ENCODE peak calls at places on chromosomes 6 and 20, in five cellular contexts. One of them, this sample, is unnamed. For H3K36me3 and H3K4me1, the result is how much of the 10 kb centered on the place peaks cover.

GRCh38 chr6:111237757-111238260 is 150.5 kb downstream of the SLC16A10 start:
- DNase-seq in pancreas: no peak
- DNase-seq in heart right ventricle: no peak
- DNase-seq in GM23338: no peak
- DNase-seq in left lung: no peak
- DNase-seq in this sample: no peak

GRCh38 chr6:4608361-4609115 is 167.7 kb upstream of the CDYL start:
- DNase-seq in pancreas: no peak
- DNase-seq in heart right ventricle: no peak
- DNase-seq in GM23338: no peak
- DNase-seq in left lung: no peak
- DNase-seq in this sample: no peak

GRCh38 chr20:2746636-2747265 is 53.7 kb downstream of the CPXM1 start:
- DNase-seq in pancreas: no peak
- DNase-seq in heart right ventricle: no peak
- DNase-seq in GM23338: no peak
- DNase-seq in left lung: no peak
- DNase-seq in this sample: no peak

GRCh38 chr6:37759221-37760154 is 60.0 kb upstream of the ZFAND3 start:
- DNase-seq in pancreas: no peak
- DNase-seq in heart right ventricle: no peak
- DNase-seq in GM23338: no peak
- DNase-seq in left lung: no peak
- DNase-seq in this sample: no peak

GRCh38 chr20:57881466-57882405 is 171.9 kb upstream of the PMEPA1 start:
- DNase-seq in pancreas: no peak
- DNase-seq in heart right ventricle: no peak
- DNase-seq in GM23338: no peak
- DNase-seq in left lung: no peak
- DNase-seq in this sample: no peak

GRCh38 chr20:35796556-35796955 is 24.7 kb downstream of the PHF20 start:
- DNase-seq in pancreas: no peak
- DNase-seq in heart right ventricle: no peak
- DNase-seq in GM23338: no peak
- DNase-seq in left lung: no peak
- DNase-seq in this sample: peak

GRCh38 chr20:52438326-52438963 is 246.9 kb upstream of the ZFP64 start:
- DNase-seq in pancreas: no peak
- DNase-seq in heart right ventricle: no peak
- DNase-seq in GM23338: peak
- DNase-seq in left lung: no peak
- DNase-seq in this sample: peak

GRCh38 chr6:164612731-164613130 is 696.7 kb downstream of the C6orf118 start:
- DNase-seq in pancreas: no peak
- DNase-seq in heart right ventricle: no peak
- DNase-seq in GM23338: no peak
- DNase-seq in left lung: no peak
- DNase-seq in this sample: no peak

GRCh38 chr20:44799691-44800090 is 10.7 kb downstream of the RIMS4 start:
- DNase-seq in pancreas: no peak
- DNase-seq in heart right ventricle: no peak
- DNase-seq in GM23338: no peak
- DNase-seq in left lung: no peak
- DNase-seq in this sample: no peak

GRCh38 chr20:46013826-46014516 is 5.3 kb downstream of the MMP9 start:
- DNase-seq in pancreas: peak
- DNase-seq in heart right ventricle: no peak
- DNase-seq in GM23338: peak
- DNase-seq in left lung: no peak
- DNase-seq in this sample: peak

GRCh38 chr20:45419188-45420091 is 3.5 kb downstream of the PIGT start:
- DNase-seq in pancreas: peak
- DNase-seq in heart right ventricle: peak
- DNase-seq in GM23338: no peak
- DNase-seq in left lung: peak
- DNase-seq in this sample: no peak

GRCh38 chr6:108606130-108606797 is 45.5 kb downstream of the FOXO3 start:
- DNase-seq in pancreas: no peak
- DNase-seq in heart right ventricle: no peak
- DNase-seq in GM23338: no peak
- DNase-seq in left lung: no peak
- DNase-seq in this sample: no peak

GRCh38 chr20:1509237-1509636 is 18.0 kb upstream of the SIRPB2 start:
- DNase-seq in pancreas: no peak
- DNase-seq in heart right ventricle: no peak
- DNase-seq in GM23338: peak
- DNase-seq in left lung: no peak
- DNase-seq in this sample: peak

GRCh38 chr20:62935204-62935967 is 2.6 kb upstream of the GID8 start:
- DNase-seq in pancreas: no peak
- DNase-seq in heart right ventricle: no peak
- DNase-seq in GM23338: no peak
- DNase-seq in left lung: no peak
- DNase-seq in this sample: no peak

GRCh38 chr20:34872604-34873224 is at the start of gene GGT7:
- DNase-seq in pancreas: peak
- DNase-seq in heart right ventricle: peak
- DNase-seq in GM23338: peak
- DNase-seq in left lung: peak
- DNase-seq in this sample: peak

GRCh38 chr6:100366419-100366818 is 98.3 kb downstream of the SIM1 start:
- DNase-seq in pancreas: no peak
- DNase-seq in heart right ventricle: no peak
- DNase-seq in GM23338: no peak
- DNase-seq in left lung: no peak
- DNase-seq in this sample: no peak

GRCh38 chr6:31525932-31526591 is 2.7 kb upstream of the MCCD1 start:
- DNase-seq in pancreas: no peak
- DNase-seq in heart right ventricle: no peak
- DNase-seq in GM23338: no peak
- DNase-seq in left lung: no peak
- DNase-seq in this sample: no peak

GRCh38 chr6:112269165-112269564 is 14.8 kb upstream of the LAMA4 start:
- DNase-seq in pancreas: no peak
- DNase-seq in heart right ventricle: peak
- DNase-seq in GM23338: peak
- DNase-seq in left lung: no peak
- DNase-seq in this sample: no peak

GRCh38 chr6:41051873-41052272 is 1.1 kb upstream of the APOBEC2 start:
- DNase-seq in pancreas: no peak
- DNase-seq in heart right ventricle: no peak
- DNase-seq in GM23338: no peak
- DNase-seq in left lung: no peak
- DNase-seq in this sample: peak

GRCh38 chr6:96631248-96631647 is 68.3 kb downstream of the FHL5 start:
- DNase-seq in pancreas: no peak
- DNase-seq in heart right ventricle: no peak
- DNase-seq in GM23338: no peak
- DNase-seq in left lung: no peak
- DNase-seq in this sample: no peak

GRCh38 chr6:19052219-19052618 is 665.1 kb downstream of the RNF144B start:
- DNase-seq in pancreas: no peak
- DNase-seq in heart right ventricle: no peak
- DNase-seq in GM23338: no peak
- DNase-seq in left lung: no peak
- DNase-seq in this sample: no peak

DNA sequence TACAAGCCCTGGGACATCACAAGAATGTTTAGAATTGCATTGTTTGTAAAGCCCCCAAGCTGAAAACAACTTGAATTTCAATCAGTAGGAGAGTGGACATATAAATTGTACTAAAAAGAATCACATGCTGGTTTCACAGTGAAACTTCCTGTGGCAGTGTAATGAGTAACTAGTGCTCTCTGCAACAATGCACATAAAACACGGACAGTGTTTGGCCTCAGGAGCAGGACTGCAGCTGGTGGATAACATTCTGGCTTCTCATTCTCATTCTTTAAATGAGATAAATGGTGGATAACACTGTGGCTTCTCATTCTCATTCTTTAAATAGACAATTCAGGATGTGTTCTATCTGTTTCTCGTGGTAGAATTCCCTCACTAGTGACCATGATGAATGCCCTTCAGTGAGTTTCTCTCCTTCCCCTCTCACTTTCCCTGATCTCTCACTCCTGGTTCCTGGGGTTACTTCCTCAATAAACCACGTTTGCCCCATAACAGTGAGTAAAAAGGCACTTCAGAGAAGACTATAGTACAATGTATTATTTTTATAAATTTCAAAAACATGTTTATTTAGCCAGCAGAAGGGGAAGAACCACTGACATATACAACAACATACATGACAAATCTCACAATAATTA is 59.9 kb downstream of the SLC22A2 start:
- DNase-seq in pancreas: no peak
- DNase-seq in heart right ventricle: no peak
- DNase-seq in GM23338: no peak
- DNase-seq in left lung: no peak
- DNase-seq in this sample: no peak
- H3K36me3 ChIP-seq in pancreas: under half
- H3K36me3 ChIP-seq in heart right ventricle: under half
- H3K36me3 ChIP-seq in GM23338: under half
- H3K36me3 ChIP-seq in left lung: under half
- H3K36me3 ChIP-seq in this sample: under half

GRCh38 chr6:161255518-161255917 is 18.3 kb downstream of the AGPAT4 start:
- DNase-seq in pancreas: no peak
- DNase-seq in heart right ventricle: no peak
- DNase-seq in GM23338: no peak
- DNase-seq in left lung: no peak
- DNase-seq in this sample: no peak

GRCh38 chr6:161256390-161256789 is 17.5 kb downstream of the AGPAT4 start:
- DNase-seq in pancreas: no peak
- DNase-seq in heart right ventricle: no peak
- DNase-seq in GM23338: no peak
- DNase-seq in left lung: no peak
- DNase-seq in this sample: no peak

GRCh38 chr6:161251345-161251744 is 22.5 kb downstream of the AGPAT4 start:
- DNase-seq in pancreas: no peak
- DNase-seq in heart right ventricle: no peak
- DNase-seq in GM23338: no peak
- DNase-seq in left lung: no peak
- DNase-seq in this sample: no peak

GRCh38 chr6:161254754-161255253 is 19.1 kb downstream of the AGPAT4 start:
- DNase-seq in pancreas: no peak
- DNase-seq in heart right ventricle: no peak
- DNase-seq in GM23338: no peak
- DNase-seq in left lung: no peak
- DNase-seq in this sample: no peak

DNA sequence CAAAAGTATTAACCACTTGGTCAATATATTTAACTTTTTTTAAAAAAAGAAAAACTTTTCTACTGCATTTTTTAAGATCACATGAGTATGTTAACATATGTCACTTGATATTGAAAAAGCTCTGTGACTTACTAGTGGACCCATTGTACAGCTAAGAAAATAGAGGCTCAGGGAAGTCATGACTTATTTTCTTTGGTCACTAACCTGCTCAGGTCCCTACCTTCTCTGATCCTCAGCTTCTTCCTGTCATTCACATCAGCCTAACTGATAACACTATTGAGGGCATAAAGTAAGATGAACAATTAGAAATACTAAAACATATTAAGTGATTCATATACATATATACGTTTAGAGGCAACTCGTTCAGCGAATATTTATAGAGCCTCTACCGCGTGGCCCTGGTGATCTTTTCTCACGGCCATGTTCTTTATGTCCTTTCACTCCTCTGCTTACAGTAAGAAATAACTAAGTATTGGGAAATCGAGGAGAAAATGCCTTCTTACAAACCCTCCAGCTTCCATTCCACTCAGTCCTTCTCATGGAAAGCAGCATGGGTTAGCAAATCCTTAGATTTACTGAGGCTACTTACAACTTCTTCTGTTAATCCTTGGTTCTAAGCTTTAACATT is 19.6 kb downstream of the AGPAT4 start:
- DNase-seq in pancreas: no peak
- DNase-seq in heart right ventricle: no peak
- DNase-seq in GM23338: no peak
- DNase-seq in left lung: no peak
- DNase-seq in this sample: no peak
- H3K4me1 ChIP-seq in pancreas: under half
- H3K4me1 ChIP-seq in heart right ventricle: under half
- H3K4me1 ChIP-seq in GM23338: under half
- H3K4me1 ChIP-seq in left lung: under half
- H3K4me1 ChIP-seq in this sample: under half

GRCh38 chr6:11065436-11066202 is 21.5 kb upstream of the ELOVL2 start:
- DNase-seq in pancreas: no peak
- DNase-seq in heart right ventricle: no peak
- DNase-seq in GM23338: peak
- DNase-seq in left lung: no peak
- DNase-seq in this sample: no peak

GRCh38 chr6:11062715-11063114 is 18.6 kb upstream of the ELOVL2 start:
- DNase-seq in pancreas: no peak
- DNase-seq in heart right ventricle: no peak
- DNase-seq in GM23338: no peak
- DNase-seq in left lung: no peak
- DNase-seq in this sample: no peak

GRCh38 chr6:11064836-11065235 is 20.7 kb upstream of the ELOVL2 start:
- DNase-seq in pancreas: no peak
- DNase-seq in heart right ventricle: no peak
- DNase-seq in GM23338: no peak
- DNase-seq in left lung: no peak
- DNase-seq in this sample: no peak

GRCh38 chr6:11058406-11058805 is 14.3 kb upstream of the ELOVL2 start:
- DNase-seq in pancreas: no peak
- DNase-seq in heart right ventricle: no peak
- DNase-seq in GM23338: no peak
- DNase-seq in left lung: no peak
- DNase-seq in this sample: no peak

DNA sequence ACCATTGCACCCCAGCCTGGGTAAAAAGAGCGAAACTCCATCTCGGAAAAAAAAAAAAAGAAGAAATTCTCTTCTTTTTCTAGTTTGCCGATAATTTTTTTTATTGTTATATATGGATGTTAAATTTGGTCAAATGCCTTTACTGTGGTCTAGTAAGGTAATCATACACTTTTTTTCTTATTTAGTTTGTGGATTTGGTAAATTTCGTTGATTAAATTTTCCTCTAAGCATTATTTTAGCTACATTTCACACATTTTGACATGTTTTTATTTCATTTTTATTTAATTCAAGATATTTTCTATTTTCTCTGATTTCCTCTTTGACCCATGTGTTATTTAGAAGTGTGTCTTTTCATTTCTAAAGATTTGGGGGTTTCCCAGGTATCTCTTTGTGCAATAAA is 18.0 kb upstream of the ELOVL2 start:
- DNase-seq in pancreas: no peak
- DNase-seq in heart right ventricle: no peak
- DNase-seq in GM23338: no peak
- DNase-seq in left lung: no peak
- DNase-seq in this sample: no peak
- H3K36me3 ChIP-seq in pancreas: under half
- H3K36me3 ChIP-seq in heart right ventricle: under half
- H3K36me3 ChIP-seq in GM23338: under half
- H3K36me3 ChIP-seq in left lung: under half
- H3K36me3 ChIP-seq in this sample: under half

DNA sequence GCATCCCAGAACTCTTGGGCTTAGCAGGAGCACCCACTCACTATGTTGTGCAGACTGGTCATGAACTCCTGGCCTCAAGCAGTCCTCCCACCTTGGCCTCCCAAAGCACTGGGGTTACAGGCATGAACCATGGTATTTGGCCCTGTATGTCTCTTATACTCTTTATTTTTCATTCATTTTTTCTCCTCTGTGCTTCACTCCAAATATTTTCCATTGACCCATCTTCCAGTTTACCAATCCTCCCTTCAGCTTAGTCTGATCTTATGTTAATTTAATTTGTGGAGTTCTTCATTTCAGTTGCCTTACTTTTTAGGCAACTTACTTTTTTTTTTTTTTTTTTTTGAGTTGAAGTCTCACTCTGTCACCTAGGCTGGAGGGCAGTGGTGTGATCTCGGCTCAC is 79.5 kb downstream of the EZR start:
- DNase-seq in pancreas: no peak
- DNase-seq in heart right ventricle: no peak
- DNase-seq in GM23338: no peak
- DNase-seq in left lung: no peak
- DNase-seq in this sample: no peak
- H3K4me1 ChIP-seq in pancreas: under half
- H3K4me1 ChIP-seq in heart right ventricle: under half
- H3K4me1 ChIP-seq in GM23338: under half
- H3K4me1 ChIP-seq in left lung: under half
- H3K4me1 ChIP-seq in this sample: under half

This sample was measured in naive thymus-derived CD4-positive, alpha-beta T cell.